ENCODE peak calls at places on chromosomes 2 and 18, in seven cellular contexts. One of them, this sample, is unnamed.

GRCh38 chr2:73701968-73702665 is 35.0 kb downstream of the TPRKB start:
- DNase-seq in tibial artery: no peak
- DNase-seq in A549: no peak
- DNase-seq in HL-60: no peak
- DNase-seq in colonic mucosa: peak
- DNase-seq in IMR-90: no peak
- DNase-seq in cardiac muscle cell: no peak
- DNase-seq in this sample: no peak

GRCh38 chr2:12881952-12882351 is 165.2 kb downstream of the TRIB2 start:
- DNase-seq in tibial artery: no peak
- DNase-seq in A549: no peak
- DNase-seq in HL-60: no peak
- DNase-seq in colonic mucosa: no peak
- DNase-seq in IMR-90: no peak
- DNase-seq in cardiac muscle cell: peak
- DNase-seq in this sample: no peak

GRCh38 chr2:95310211-95310610 is 13.1 kb downstream of the KCNIP3 start:
- DNase-seq in tibial artery: no peak
- DNase-seq in A549: no peak
- DNase-seq in HL-60: no peak
- DNase-seq in colonic mucosa: no peak
- DNase-seq in IMR-90: no peak
- DNase-seq in cardiac muscle cell: no peak
- DNase-seq in this sample: no peak

GRCh38 chr18:3605562-3606443 is 155.8 kb downstream of the TGIF1 start:
- DNase-seq in tibial artery: no peak
- DNase-seq in A549: no peak
- DNase-seq in HL-60: no peak
- DNase-seq in colonic mucosa: no peak
- DNase-seq in IMR-90: peak
- DNase-seq in cardiac muscle cell: no peak
- DNase-seq in this sample: no peak

GRCh38 chr2:180472133-180472532 is 465.0 kb upstream of the CWC22 start:
- DNase-seq in tibial artery: no peak
- DNase-seq in A549: no peak
- DNase-seq in HL-60: no peak
- DNase-seq in colonic mucosa: no peak
- DNase-seq in IMR-90: peak
- DNase-seq in cardiac muscle cell: no peak
- DNase-seq in this sample: peak

GRCh38 chr2:197184959-197185586 is 125.5 kb downstream of the ANKRD44 start:
- DNase-seq in tibial artery: peak
- DNase-seq in A549: no peak
- DNase-seq in HL-60: no peak
- DNase-seq in colonic mucosa: no peak
- DNase-seq in IMR-90: peak
- DNase-seq in cardiac muscle cell: no peak
- DNase-seq in this sample: no peak

GRCh38 chr2:55156326-55156725 is 75.8 kb downstream of the CLHC1 start:
- DNase-seq in tibial artery: no peak
- DNase-seq in A549: no peak
- DNase-seq in HL-60: no peak
- DNase-seq in colonic mucosa: no peak
- DNase-seq in IMR-90: peak
- DNase-seq in cardiac muscle cell: no peak
- DNase-seq in this sample: no peak

GRCh38 chr2:120917876-120918275 is 182.2 kb downstream of the GLI2 start:
- DNase-seq in tibial artery: no peak
- DNase-seq in A549: no peak
- DNase-seq in HL-60: no peak
- DNase-seq in colonic mucosa: no peak
- DNase-seq in IMR-90: peak
- DNase-seq in cardiac muscle cell: no peak
- DNase-seq in this sample: no peak

GRCh38 chr18:74722237-74722636 is 124.6 kb downstream of the ZNF407 start:
- DNase-seq in tibial artery: no peak
- DNase-seq in A549: no peak
- DNase-seq in HL-60: peak
- DNase-seq in colonic mucosa: no peak
- DNase-seq in IMR-90: peak
- DNase-seq in cardiac muscle cell: no peak
- DNase-seq in this sample: peak

GRCh38 chr2:71503827-71504226 is 50.5 kb downstream of the DYSF start:
- DNase-seq in tibial artery: no peak
- DNase-seq in A549: no peak
- DNase-seq in HL-60: no peak
- DNase-seq in colonic mucosa: no peak
- DNase-seq in IMR-90: no peak
- DNase-seq in cardiac muscle cell: peak
- DNase-seq in this sample: no peak

GRCh38 chr2:68185541-68186164 is 28.0 kb downstream of the PNO1 start:
- DNase-seq in tibial artery: no peak
- DNase-seq in A549: peak
- DNase-seq in HL-60: peak
- DNase-seq in colonic mucosa: peak
- DNase-seq in IMR-90: peak
- DNase-seq in cardiac muscle cell: peak
- DNase-seq in this sample: no peak
- H3K4me3 ChIP-seq in tibial artery: no peak
- H3K4me3 ChIP-seq in A549: no peak
- H3K4me3 ChIP-seq in HL-60: no peak
- H3K4me3 ChIP-seq in colonic mucosa: no peak
- H3K4me3 ChIP-seq in IMR-90: no peak
- H3K4me3 ChIP-seq in cardiac muscle cell: no peak
- H3K4me3 ChIP-seq in this sample: no peak

GRCh38 chr18:8881103-8881502 is 175.7 kb downstream of the MTCL1 start:
- DNase-seq in tibial artery: no peak
- DNase-seq in A549: no peak
- DNase-seq in HL-60: no peak
- DNase-seq in colonic mucosa: no peak
- DNase-seq in IMR-90: no peak
- DNase-seq in cardiac muscle cell: no peak
- DNase-seq in this sample: no peak

GRCh38 chr18:8871484-8871883 is 166.1 kb downstream of the MTCL1 start:
- DNase-seq in tibial artery: no peak
- DNase-seq in A549: no peak
- DNase-seq in HL-60: no peak
- DNase-seq in colonic mucosa: no peak
- DNase-seq in IMR-90: no peak
- DNase-seq in cardiac muscle cell: no peak
- DNase-seq in this sample: no peak

GRCh38 chr18:8874872-8875271 is 169.5 kb downstream of the MTCL1 start:
- DNase-seq in tibial artery: no peak
- DNase-seq in A549: no peak
- DNase-seq in HL-60: no peak
- DNase-seq in colonic mucosa: no peak
- DNase-seq in IMR-90: no peak
- DNase-seq in cardiac muscle cell: no peak
- DNase-seq in this sample: no peak

GRCh38 chr18:8882632-8883408 is 177.5 kb downstream of the MTCL1 start:
- DNase-seq in tibial artery: no peak
- DNase-seq in A549: peak
- DNase-seq in HL-60: no peak
- DNase-seq in colonic mucosa: no peak
- DNase-seq in IMR-90: no peak
- DNase-seq in cardiac muscle cell: no peak
- DNase-seq in this sample: no peak

DNA sequence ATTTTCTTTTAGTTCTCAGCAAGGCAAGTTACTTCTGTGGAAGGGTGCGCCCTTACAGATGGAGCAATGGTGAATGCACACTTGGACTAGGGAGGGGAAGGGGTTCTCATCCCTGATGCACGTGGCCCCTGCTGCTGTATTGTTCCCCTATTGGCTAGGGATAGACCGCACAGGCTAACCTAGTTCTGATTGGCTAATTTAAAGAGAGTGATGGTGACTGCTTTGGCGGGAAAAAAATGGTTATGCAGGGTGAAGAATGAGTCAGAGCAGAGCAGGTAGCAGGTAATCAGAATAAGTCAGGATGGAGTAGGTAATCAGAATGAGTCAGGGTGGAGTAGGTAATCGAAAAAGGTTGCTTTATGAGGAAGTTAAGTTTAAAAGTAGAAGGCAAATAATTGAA is 171.5 kb downstream of the MTCL1 start:
- DNase-seq in tibial artery: no peak
- DNase-seq in A549: no peak
- DNase-seq in HL-60: no peak
- DNase-seq in colonic mucosa: no peak
- DNase-seq in IMR-90: no peak
- DNase-seq in cardiac muscle cell: no peak
- DNase-seq in this sample: no peak
- H3K4me3 ChIP-seq in tibial artery: no peak
- H3K4me3 ChIP-seq in A549: no peak
- H3K4me3 ChIP-seq in HL-60: no peak
- H3K4me3 ChIP-seq in colonic mucosa: no peak
- H3K4me3 ChIP-seq in IMR-90: no peak
- H3K4me3 ChIP-seq in cardiac muscle cell: no peak
- H3K4me3 ChIP-seq in this sample: no peak

GRCh38 chr2:149152597-149152996 is 114.1 kb downstream of the LYPD6B start:
- DNase-seq in tibial artery: no peak
- DNase-seq in A549: no peak
- DNase-seq in HL-60: peak
- DNase-seq in colonic mucosa: no peak
- DNase-seq in IMR-90: no peak
- DNase-seq in cardiac muscle cell: no peak
- DNase-seq in this sample: no peak
- H3K4me3 ChIP-seq in tibial artery: no peak
- H3K4me3 ChIP-seq in A549: no peak
- H3K4me3 ChIP-seq in HL-60: no peak
- H3K4me3 ChIP-seq in colonic mucosa: no peak
- H3K4me3 ChIP-seq in IMR-90: no peak
- H3K4me3 ChIP-seq in cardiac muscle cell: no peak
- H3K4me3 ChIP-seq in this sample: no peak

GRCh38 chr18:48944634-48945033 is 6.1 kb downstream of the SMAD7 start:
- DNase-seq in tibial artery: no peak
- DNase-seq in A549: no peak
- DNase-seq in HL-60: no peak
- DNase-seq in colonic mucosa: no peak
- DNase-seq in IMR-90: peak
- DNase-seq in cardiac muscle cell: peak
- DNase-seq in this sample: no peak

GRCh38 chr18:48943333-48943732 is 7.4 kb downstream of the SMAD7 start:
- DNase-seq in tibial artery: no peak
- DNase-seq in A549: no peak
- DNase-seq in HL-60: no peak
- DNase-seq in colonic mucosa: no peak
- DNase-seq in IMR-90: no peak
- DNase-seq in cardiac muscle cell: no peak
- DNase-seq in this sample: no peak

GRCh38 chr18:48942086-48942485 is 8.7 kb downstream of the SMAD7 start:
- DNase-seq in tibial artery: no peak
- DNase-seq in A549: no peak
- DNase-seq in HL-60: no peak
- DNase-seq in colonic mucosa: no peak
- DNase-seq in IMR-90: no peak
- DNase-seq in cardiac muscle cell: no peak
- DNase-seq in this sample: no peak

GRCh38 chr18:48942554-48943261 is 8.1 kb downstream of the SMAD7 start:
- DNase-seq in tibial artery: no peak
- DNase-seq in A549: peak
- DNase-seq in HL-60: no peak
- DNase-seq in colonic mucosa: no peak
- DNase-seq in IMR-90: peak
- DNase-seq in cardiac muscle cell: peak
- DNase-seq in this sample: peak

GRCh38 chr18:48943736-48944527 is 6.8 kb downstream of the SMAD7 start:
- DNase-seq in tibial artery: no peak
- DNase-seq in A549: no peak
- DNase-seq in HL-60: no peak
- DNase-seq in colonic mucosa: peak
- DNase-seq in IMR-90: no peak
- DNase-seq in cardiac muscle cell: no peak
- DNase-seq in this sample: no peak
- H3K4me3 ChIP-seq in tibial artery: peak
- H3K4me3 ChIP-seq in A549: peak
- H3K4me3 ChIP-seq in HL-60: no peak
- H3K4me3 ChIP-seq in colonic mucosa: no peak
- H3K4me3 ChIP-seq in IMR-90: no peak
- H3K4me3 ChIP-seq in cardiac muscle cell: no peak
- H3K4me3 ChIP-seq in this sample: no peak

This sample was measured in AG09309.